ENCODE peak calls at places on chromosomes 6 and 20, in seven cellular contexts. N is neural progenitor cell, X is PC-3, K is HCT116, I is astrocyte, J is HepG2, T is mammary epithelial cell. G is an unnamed sample.

GRCh38 chr6:162706236-162706635 is 21.3 kb downstream of the PRKN start:
- DNase-seq in N (no peak), X (no peak), K (no peak), I (no peak), J (no peak), T (no peak), G (no peak)

GRCh38 chr6:97524846-97525245 is 241.8 kb upstream of the MMS22L start:
- DNase-seq in N (peak; percentile 76), X (peak; percentile 2), K (no peak), I (no peak), J (no peak), T (peak; percentile 41), G (no peak)

GRCh38 chr6:11270030-11271027 is 37.9 kb upstream of the NEDD9 start:
- DNase-seq in N (no peak), X (no peak), K (no peak), I (peak; percentile 36), J (peak; percentile 72), T (no peak), G (no peak)

GRCh38 chr6:1604991-1605821 is 4.5 kb upstream of the FOXC1 start:
- DNase-seq in N (peak; percentile 43), X (no peak), K (no peak), I (no peak), J (no peak), T (no peak), G (no peak)

GRCh38 chr6:145423936-145424335 is 311.4 kb downstream of the EPM2A start:
- DNase-seq in N (no peak), X (peak; percentile 25), K (no peak), I (no peak), J (no peak), T (no peak), G (peak; percentile 30)

GRCh38 chr20:46237221-46237620 is 71.1 kb downstream of the CDH22 start:
- DNase-seq in N (peak; percentile 77), X (no peak), K (no peak), I (no peak), J (no peak), T (no peak), G (no peak)

GRCh38 chr20:50469324-50469723 is 40.9 kb upstream of the PTPN1 start:
- DNase-seq in N (no peak), X (no peak), K (no peak), I (no peak), J (no peak), T (no peak), G (no peak)

GRCh38 chr6:3918474-3918873 is 69.3 kb downstream of the FAM50B start:
- DNase-seq in N (no peak), X (no peak), K (no peak), I (no peak), J (no peak), T (no peak), G (no peak)

GRCh38 chr20:50540620-50541605 is 30.7 kb downstream of the PTPN1 start:
- DNase-seq in N (no peak), X (peak; percentile 78), K (peak; percentile 91), I (peak; percentile 99), J (peak; percentile 18), T (peak; percentile 64), G (peak; percentile 99)

GRCh38 chr6:117605169-117605826 is 3.0 kb upstream of the GOPC start:
- DNase-seq in N (peak; percentile 66), X (peak; percentile 69), K (peak; percentile 71), I (peak; percentile 63), J (peak; percentile 80), T (peak; percentile 54), G (peak; percentile 41)

GRCh38 chr20:54476336-54476928 is 1.0 kb downstream of the DOK5 start:
- DNase-seq in N (peak; percentile 9), X (no peak), K (no peak), I (no peak), J (no peak), T (no peak), G (no peak)
- TF ChIP-seq EZH2 in N (no peak), X (no peak), K (no peak), I (no peak), J (no peak), T (no peak), G (no peak)

GRCh38 chr20:53901697-53902096 is 168.7 kb downstream of the BCAS1 start:
- DNase-seq in N (no peak), X (no peak), K (no peak), I (no peak), J (no peak), T (no peak), G (no peak)
- H2AFZ ChIP-seq in N (peak overlapping the region; percentile 93), X (no peak overlapping the region), K (no peak overlapping the region), I (no peak overlapping the region), J (no peak overlapping the region), T (peak overlapping the region; percentile 39), G (no peak overlapping the region)

GRCh38 chr6:35439308-35439707 is 12.8 kb upstream of the FANCE start:
- DNase-seq in N (peak; percentile 53), X (no peak), K (no peak), I (no peak), J (no peak), T (no peak), G (no peak)
- TF ChIP-seq EZH2 in N (no peak), X (no peak), K (no peak), I (no peak), J (no peak), T (no peak), G (no peak)

GRCh38 chr6:161444464-161444863 is 170.6 kb upstream of the AGPAT4 start:
- DNase-seq in N (peak; percentile 55), X (no peak), K (no peak), I (peak; percentile 84), J (no peak), T (no peak), G (no peak)
- H2AFZ ChIP-seq in N (peak overlapping the region; percentile 83), X (no peak overlapping the region), K (no peak overlapping the region), I (peak overlapping the region; percentile 59), J (no peak overlapping the region), T (peak overlapping the region; percentile 74), G (no peak overlapping the region)